ENCODE peak calls at places on chromosomes 12 and 14, in seven cellular contexts. D is right cardiac atrium; Y is Daoy; X is stimulated activated CD8-positive, alpha-beta memory T cell treated with anti-CD3 and anti-CD28 coated beads, Interleukin-15, amount 100 ng/mL, for 4 hours; H is choroid plexus epithelial cell; P is Right ventricle myocardium inferior; A is lung. W is an unnamed sample.

GRCh38 chr12:47731723-47732122 is 6.4 kb upstream of the ENDOU start:
- DNase-seq in D (no peak), Y (no peak), X (no peak), H (no peak), P (no peak), A (no peak), W (no peak)

GRCh38 chr14:24224618-24225071 is 7.5 kb downstream of the NEDD8 start:
- DNase-seq in D (no peak), Y (peak; percentile 83), X (no peak), H (peak; percentile 91), P (no peak), A (no peak), W (peak; percentile 85)

GRCh38 chr12:56208014-56208413 is 13.7 kb downstream of the RNF41 start:
- DNase-seq in D (no peak), Y (no peak), X (no peak), H (no peak), P (no peak), A (no peak), W (no peak)

GRCh38 chr12:75938189-75938588 is 93.4 kb downstream of the PHLDA1 start:
- DNase-seq in D (no peak), Y (no peak), X (no peak), H (no peak), P (no peak), A (no peak), W (no peak)

GRCh38 chr14:100246809-100247428 is 8.0 kb downstream of the YY1 start:
- DNase-seq in D (no peak), Y (peak; percentile 44), X (no peak), H (peak; percentile 49), P (no peak), A (no peak), W (peak; percentile 58)

GRCh38 chr14:54866588-54866987 is 36.0 kb downstream of the GCH1 start:
- DNase-seq in D (no peak), Y (peak; percentile 21), X (no peak), H (no peak), P (no peak), A (no peak), W (peak; percentile 22)

GRCh38 chr12:123231931-123232330 is 1.0 kb downstream of the MPHOSPH9 start:
- DNase-seq in D (no peak), Y (no peak), X (no peak), H (no peak), P (no peak), A (no peak), W (peak; percentile 23)

GRCh38 chr12:75782182-75782581 is 249.4 kb downstream of the PHLDA1 start:
- DNase-seq in D (no peak), Y (no peak), X (no peak), H (no peak), P (no peak), A (no peak), W (no peak)

GRCh38 chr14:59870277-59871165 is at the start of gene RTN1:
- DNase-seq in D (peak; percentile 85), Y (peak; percentile 77), X (no peak), H (peak; percentile 41), P (peak; percentile 85), A (peak; percentile 61), W (peak; percentile 33)

GRCh38 chr14:32430326-32430725 is 101.2 kb downstream of the AKAP6 start:
- DNase-seq in D (no peak), Y (peak; percentile 79), X (no peak), H (peak; percentile 64), P (no peak), A (no peak), W (peak; percentile 33)

GRCh38 chr12:124482567-124482893 is 84.9 kb downstream of the NCOR2 start:
- DNase-seq in D (peak; percentile 27), Y (no peak), X (no peak), H (no peak), P (no peak), A (no peak), W (no peak)

GRCh38 chr14:76331328-76332011 is 44.5 kb upstream of the ESRRB start:
- DNase-seq in D (no peak), Y (no peak), X (no peak), H (no peak), P (no peak), A (no peak), W (no peak)

GRCh38 chr14:105074601-105075053 is 9.4 kb upstream of the GPR132 start:
- DNase-seq in D (no peak), Y (no peak), X (no peak), H (no peak), P (no peak), A (no peak), W (no peak)

GRCh38 chr14:20503905-20504304 is 1.4 kb upstream of the RNASE10 start:
- DNase-seq in D (no peak), Y (no peak), X (no peak), H (no peak), P (no peak), A (no peak), W (no peak)

GRCh38 chr12:12172106-12172511 is 94.7 kb downstream of the LRP6 start:
- DNase-seq in D (no peak), Y (peak; percentile 1), X (no peak), H (peak; percentile 67), P (no peak), A (no peak), W (peak; percentile 80)

GRCh38 chr12:54216580-54217308 is 28.0 kb upstream of the SMUG1 start:
- DNase-seq in D (peak; percentile 91), Y (peak; percentile 92), X (peak; percentile 61), H (peak; percentile 83), P (no peak), A (peak; percentile 69), W (peak; percentile 88)

GRCh38 chr14:68349900-68350323 is 443.0 kb downstream of the ZFP36L1 start:
- DNase-seq in D (no peak), Y (peak; percentile 77), X (no peak), H (peak; percentile 75), P (no peak), A (no peak), W (no peak)

GRCh38 chr12:47155457-47156166 is 75.9 kb upstream of the AMIGO2 start:
- DNase-seq in D (no peak), Y (peak; percentile 54), X (no peak), H (no peak), P (no peak), A (no peak), W (peak; percentile 50)

GRCh38 chr14:69763761-69764510 is 3.0 kb upstream of the SRSF5 start:
- DNase-seq in D (no peak), Y (no peak), X (no peak), H (no peak), P (no peak), A (no peak), W (peak; percentile 24)